ENCODE peak calls at places on chromosomes 3 and 15, in five cellular contexts. One of them, this sample, is unnamed. For H3K27me3, the result is how much of the 10 kb centered on the place peaks cover.

GRCh38 chr3:10248984-10249748 is 907 bp downstream of the TATDN2 start:
- DNase-seq in Caco-2: peak
- DNase-seq in psoas muscle: peak
- DNase-seq in BJ: no peak
- DNase-seq in stomach: no peak
- DNase-seq in this sample: no peak

GRCh38 chr3:82940124-82940523 is 1178.7 kb upstream of the GBE1 start:
- DNase-seq in BJ: no peak
- DNase-seq in stomach: no peak
- DNase-seq in Caco-2: no peak
- DNase-seq in psoas muscle: no peak
- DNase-seq in this sample: no peak

GRCh38 chr3:48405343-48405881 is 24.5 kb downstream of the PLXNB1 start:
- DNase-seq in Caco-2: no peak
- DNase-seq in psoas muscle: peak
- DNase-seq in stomach: peak
- DNase-seq in BJ: no peak
- DNase-seq in this sample: no peak

GRCh38 chr3:161043343-161044035 is 61.7 kb downstream of the B3GALNT1 start:
- DNase-seq in psoas muscle: no peak
- DNase-seq in BJ: no peak
- DNase-seq in Caco-2: no peak
- DNase-seq in stomach: no peak
- DNase-seq in this sample: no peak

GRCh38 chr3:139151530-139151929 is 106.8 kb upstream of the PRR23C start:
- DNase-seq in Caco-2: no peak
- DNase-seq in psoas muscle: no peak
- DNase-seq in BJ: no peak
- DNase-seq in stomach: no peak
- DNase-seq in this sample: no peak

GRCh38 chr3:35946857-35947514 is 307.7 kb downstream of the ARPP21 start:
- DNase-seq in Caco-2: peak
- DNase-seq in BJ: no peak
- DNase-seq in psoas muscle: no peak
- DNase-seq in stomach: no peak
- DNase-seq in this sample: no peak

GRCh38 chr3:148450819-148451218 is 246.9 kb upstream of the AGTR1 start:
- DNase-seq in stomach: peak
- DNase-seq in Caco-2: no peak
- DNase-seq in BJ: no peak
- DNase-seq in psoas muscle: no peak
- DNase-seq in this sample: no peak

GRCh38 chr3:30077746-30078145 is 528.7 kb upstream of the TGFBR2 start:
- DNase-seq in BJ: no peak
- DNase-seq in Caco-2: peak
- DNase-seq in stomach: no peak
- DNase-seq in psoas muscle: no peak
- DNase-seq in this sample: no peak

GRCh38 chr3:109081746-109082510 is 36.0 kb downstream of the MORC1 start:
- DNase-seq in stomach: peak
- DNase-seq in BJ: no peak
- DNase-seq in psoas muscle: no peak
- DNase-seq in Caco-2: peak
- DNase-seq in this sample: peak

GRCh38 chr15:53454843-53455721 is 304.4 kb downstream of the WDR72 start:
- DNase-seq in stomach: no peak
- DNase-seq in Caco-2: peak
- DNase-seq in psoas muscle: no peak
- DNase-seq in BJ: no peak
- DNase-seq in this sample: no peak

GRCh38 chr3:39668420-39668819 is 141.0 kb upstream of the MYRIP start:
- DNase-seq in psoas muscle: no peak
- DNase-seq in stomach: no peak
- DNase-seq in BJ: no peak
- DNase-seq in Caco-2: peak
- DNase-seq in this sample: peak

GRCh38 chr3:24368605-24369004 is 126.0 kb downstream of the THRB start:
- DNase-seq in BJ: no peak
- DNase-seq in Caco-2: no peak
- DNase-seq in psoas muscle: no peak
- DNase-seq in stomach: no peak
- DNase-seq in this sample: no peak

GRCh38 chr3:43379343-43379742 is 93.0 kb downstream of the SNRK start:
- DNase-seq in Caco-2: no peak
- DNase-seq in psoas muscle: no peak
- DNase-seq in BJ: peak
- DNase-seq in stomach: no peak
- DNase-seq in this sample: peak

GRCh38 chr3:31178467-31178866 is 284.0 kb upstream of the GADL1 start:
- DNase-seq in Caco-2: no peak
- DNase-seq in psoas muscle: no peak
- DNase-seq in stomach: no peak
- DNase-seq in BJ: no peak
- DNase-seq in this sample: no peak

GRCh38 chr15:57227899-57228298 is 148.4 kb upstream of the CGNL1 start:
- DNase-seq in psoas muscle: no peak
- DNase-seq in Caco-2: no peak
- DNase-seq in stomach: no peak
- DNase-seq in BJ: no peak
- DNase-seq in this sample: no peak

GRCh38 chr3:50270422-50270831 is 1.5 kb downstream of the SEMA3B start:
- DNase-seq in Caco-2: no peak
- DNase-seq in stomach: no peak
- DNase-seq in psoas muscle: no peak
- DNase-seq in BJ: no peak
- DNase-seq in this sample: no peak
- H3K27me3 ChIP-seq in Caco-2: under half
- H3K27me3 ChIP-seq in stomach: under half
- H3K27me3 ChIP-seq in psoas muscle: under half
- H3K27me3 ChIP-seq in BJ: under half
- H3K27me3 ChIP-seq in this sample: under half

GRCh38 chr3:138099417-138099816 is 16.0 kb downstream of the DZIP1L start:
- DNase-seq in Caco-2: no peak
- DNase-seq in stomach: no peak
- DNase-seq in psoas muscle: no peak
- DNase-seq in BJ: no peak
- DNase-seq in this sample: no peak

GRCh38 chr3:138093721-138094120 is 21.7 kb downstream of the DZIP1L start:
- DNase-seq in Caco-2: no peak
- DNase-seq in stomach: no peak
- DNase-seq in psoas muscle: no peak
- DNase-seq in BJ: no peak
- DNase-seq in this sample: no peak

GRCh38 chr3:138092023-138092422 is 23.4 kb downstream of the DZIP1L start:
- DNase-seq in stomach: no peak
- DNase-seq in psoas muscle: no peak
- DNase-seq in Caco-2: no peak
- DNase-seq in BJ: no peak
- DNase-seq in this sample: no peak

DNA sequence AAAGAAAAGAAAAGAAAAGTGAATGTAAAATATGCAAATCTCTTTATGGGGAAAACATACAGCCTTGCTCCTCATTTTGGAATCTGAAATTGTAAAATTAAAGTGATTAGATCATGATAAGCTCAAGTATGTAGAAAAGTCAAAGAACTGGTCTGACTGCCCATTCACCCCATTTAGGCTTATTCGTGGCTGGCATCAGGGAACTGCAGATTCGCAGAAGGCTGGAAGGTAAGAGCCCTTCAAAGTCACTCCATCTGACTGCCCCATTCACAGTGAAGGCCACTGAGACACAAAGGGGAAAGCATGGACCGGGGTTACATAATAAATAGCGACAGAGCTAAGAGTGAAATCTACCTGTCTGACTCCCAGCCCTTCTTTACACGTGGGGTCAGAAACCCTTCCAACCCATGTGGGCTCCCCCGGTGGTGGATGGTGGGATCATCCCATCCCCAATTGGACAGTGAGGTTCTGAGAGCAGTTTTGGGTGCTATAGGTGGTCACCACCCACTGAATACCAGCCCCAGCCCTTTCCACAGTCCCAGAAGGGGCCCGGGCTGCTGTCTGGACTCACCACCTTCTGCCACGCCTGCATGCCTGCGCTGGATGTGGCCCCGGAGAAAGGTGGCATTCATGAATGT is 18.1 kb downstream of the DZIP1L start:
- DNase-seq in Caco-2: peak
- DNase-seq in BJ: no peak
- DNase-seq in stomach: no peak
- DNase-seq in psoas muscle: no peak
- DNase-seq in this sample: no peak
- TF ChIP-seq CTCF in Caco-2: peak
- TF ChIP-seq CTCF in BJ: peak
- TF ChIP-seq CTCF in stomach: no peak
- TF ChIP-seq CTCF in psoas muscle: peak
- TF ChIP-seq CTCF in this sample: peak

GRCh38 chr3:61464785-61465184 is 96.6 kb upstream of the PTPRG start:
- DNase-seq in psoas muscle: no peak
- DNase-seq in BJ: no peak
- DNase-seq in stomach: no peak
- DNase-seq in Caco-2: no peak
- DNase-seq in this sample: no peak
- H3K27me3 ChIP-seq in psoas muscle: under half
- H3K27me3 ChIP-seq in BJ: under half
- H3K27me3 ChIP-seq in stomach: under half
- H3K27me3 ChIP-seq in Caco-2: under half
- H3K27me3 ChIP-seq in this sample: under half

DNA sequence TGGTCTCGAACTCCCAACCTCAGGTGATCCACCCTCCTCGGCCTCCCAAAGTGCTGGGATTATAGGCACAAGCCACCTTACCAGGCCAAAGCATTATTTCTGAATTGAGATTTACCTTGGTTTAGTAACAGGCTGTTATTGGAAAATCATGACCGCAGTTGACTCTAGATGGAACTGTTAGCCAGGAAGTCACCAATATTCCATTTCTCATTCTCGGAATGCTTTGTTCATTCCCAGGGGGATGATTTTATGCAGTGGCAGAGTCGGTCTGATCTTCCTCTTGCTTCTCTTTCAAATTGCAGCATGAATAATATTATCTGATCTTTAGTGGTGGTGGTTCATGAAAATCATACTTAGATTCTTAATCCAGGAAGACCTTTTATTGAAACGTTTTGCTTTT is 195.5 kb upstream of the MBNL1 start:
- DNase-seq in stomach: no peak
- DNase-seq in Caco-2: no peak
- DNase-seq in BJ: no peak
- DNase-seq in psoas muscle: no peak
- DNase-seq in this sample: no peak
- TF ChIP-seq CTCF in stomach: no peak
- TF ChIP-seq CTCF in Caco-2: no peak
- TF ChIP-seq CTCF in BJ: peak
- TF ChIP-seq CTCF in psoas muscle: peak
- TF ChIP-seq CTCF in this sample: peak

DNA sequence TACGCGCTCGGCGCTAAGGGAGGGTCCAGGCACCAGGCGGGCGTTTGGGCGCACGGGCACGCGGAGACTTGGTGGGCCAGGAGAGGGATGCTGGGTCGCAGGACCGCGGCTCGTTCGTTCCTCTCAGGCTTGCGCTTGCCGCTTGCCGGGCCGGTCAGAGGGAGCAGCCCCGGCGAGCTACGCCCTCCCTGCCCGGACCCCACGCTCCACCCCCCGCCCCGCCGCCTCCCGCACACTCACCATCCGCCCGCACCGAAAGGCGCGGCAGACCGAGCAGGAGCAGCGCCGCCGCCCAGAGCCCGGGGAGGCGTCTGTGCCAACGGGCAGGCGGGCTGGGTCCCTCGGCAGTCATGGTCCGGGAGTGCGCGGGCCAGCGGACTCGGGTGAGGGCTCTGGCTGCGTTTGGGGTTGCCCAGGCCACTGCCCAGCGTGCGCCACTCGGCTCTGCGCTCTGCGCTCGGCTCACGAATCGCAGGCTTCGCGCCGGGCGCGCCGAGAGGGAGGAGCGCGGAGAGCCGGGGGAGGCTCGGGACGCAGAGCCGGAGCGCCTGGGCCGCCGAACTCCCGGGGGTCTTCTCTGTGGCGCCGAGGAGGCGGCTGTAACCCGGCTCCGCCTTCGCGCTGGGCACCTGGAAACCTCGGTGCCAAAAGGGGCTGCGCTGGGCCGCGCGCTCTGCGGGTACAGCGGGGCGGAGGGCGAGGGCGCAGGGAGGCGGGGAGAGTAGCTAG is at the start of gene SUSD5:
- DNase-seq in psoas muscle: no peak
- DNase-seq in stomach: no peak
- DNase-seq in Caco-2: no peak
- DNase-seq in BJ: no peak
- DNase-seq in this sample: no peak
- H3K27me3 ChIP-seq in psoas muscle: under half
- H3K27me3 ChIP-seq in stomach: under half
- H3K27me3 ChIP-seq in Caco-2: under half
- H3K27me3 ChIP-seq in BJ: under half
- H3K27me3 ChIP-seq in this sample: under half

DNA sequence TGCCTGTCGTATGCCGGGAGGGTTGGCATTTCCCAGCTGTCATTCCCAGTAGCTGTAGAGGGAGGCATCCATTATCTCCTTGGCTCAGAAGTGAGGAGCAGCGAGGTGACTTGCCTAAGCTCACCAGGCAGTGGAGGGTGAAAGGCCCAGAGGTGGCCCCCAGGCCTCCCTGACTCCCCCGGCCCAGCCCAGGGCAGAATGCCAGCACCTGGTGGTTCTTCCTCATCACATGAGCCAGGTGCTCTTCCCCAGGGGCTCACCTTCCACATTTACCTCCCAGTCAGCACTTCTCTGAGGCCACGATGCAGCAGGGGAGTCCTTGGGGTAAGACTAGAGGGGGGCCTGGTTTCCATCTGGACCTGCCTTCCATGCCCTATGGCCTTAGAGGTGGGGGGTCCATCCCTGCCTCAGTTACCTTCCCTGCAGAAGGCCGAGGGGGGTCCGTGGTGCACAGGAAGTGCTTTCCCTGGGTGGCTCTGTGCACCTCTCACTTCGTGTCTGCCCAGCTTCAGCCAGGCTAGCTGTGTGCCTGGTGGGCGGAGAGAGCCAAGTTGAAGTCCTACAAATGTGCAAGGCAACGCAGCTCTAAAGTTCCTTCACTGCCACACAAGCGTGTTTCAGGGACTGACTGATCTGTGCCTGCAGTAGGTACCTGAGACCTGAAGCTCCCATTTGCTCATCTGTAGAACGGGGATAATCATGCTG is 70.3 kb upstream of the PLXNA1 start:
- DNase-seq in stomach: no peak
- DNase-seq in psoas muscle: no peak
- DNase-seq in BJ: no peak
- DNase-seq in Caco-2: no peak
- DNase-seq in this sample: no peak
- TF ChIP-seq CTCF in stomach: no peak
- TF ChIP-seq CTCF in psoas muscle: no peak
- TF ChIP-seq CTCF in BJ: no peak
- TF ChIP-seq CTCF in Caco-2: no peak
- TF ChIP-seq CTCF in this sample: no peak